ENCODE peak calls at places on chromosomes 2 and 18, in four cellular contexts. One of them, this sample, is unnamed.

GRCh38 chr2:199663157-199663556 is 187.8 kb downstream of the FTCDNL1 start:
- DNase-seq in H1: no peak
- DNase-seq in mesendoderm: peak
- DNase-seq in IMR-90: no peak
- DNase-seq in this sample: no peak

GRCh38 chr2:9373505-9373904 is 49.8 kb downstream of the ITGB1BP1 start:
- DNase-seq in mesendoderm: no peak
- DNase-seq in IMR-90: no peak
- DNase-seq in H1: no peak
- DNase-seq in this sample: no peak

GRCh38 chr18:48902856-48903601 is 47.7 kb downstream of the SMAD7 start:
- DNase-seq in mesendoderm: no peak
- DNase-seq in H1: no peak
- DNase-seq in IMR-90: peak
- DNase-seq in this sample: peak

GRCh38 chr2:100321881-100322820 is at the start of gene LONRF2:
- DNase-seq in IMR-90: no peak
- DNase-seq in H1: no peak
- DNase-seq in mesendoderm: peak
- DNase-seq in this sample: peak

GRCh38 chr2:120834206-120834605 is 98.5 kb downstream of the GLI2 start:
- DNase-seq in IMR-90: no peak
- DNase-seq in H1: no peak
- DNase-seq in mesendoderm: no peak
- DNase-seq in this sample: no peak

GRCh38 chr2:127503491-127503890 is 22.8 kb downstream of the IWS1 start:
- DNase-seq in H1: no peak
- DNase-seq in mesendoderm: no peak
- DNase-seq in IMR-90: no peak
- DNase-seq in this sample: no peak

GRCh38 chr2:49306925-49307324 is 152.6 kb upstream of the FSHR start:
- DNase-seq in IMR-90: no peak
- DNase-seq in mesendoderm: no peak
- DNase-seq in H1: no peak
- DNase-seq in this sample: no peak

GRCh38 chr2:14297340-14297739 is 335.2 kb upstream of the LRATD1 start:
- DNase-seq in IMR-90: no peak
- DNase-seq in mesendoderm: no peak
- DNase-seq in H1: no peak
- DNase-seq in this sample: no peak

GRCh38 chr2:10083692-10084566 is 3.7 kb upstream of the CYS1 start:
- DNase-seq in mesendoderm: no peak
- DNase-seq in H1: no peak
- DNase-seq in IMR-90: no peak
- DNase-seq in this sample: no peak

GRCh38 chr18:23442958-23443357 is 10.1 kb upstream of the RIOK3 start:
- DNase-seq in IMR-90: no peak
- DNase-seq in H1: no peak
- DNase-seq in mesendoderm: no peak
- DNase-seq in this sample: no peak

GRCh38 chr18:79335833-79336360 is 59.8 kb upstream of the NFATC1 start:
- DNase-seq in H1: no peak
- DNase-seq in IMR-90: no peak
- DNase-seq in mesendoderm: no peak
- DNase-seq in this sample: no peak

GRCh38 chr2:109513749-109514588 is 99.8 kb downstream of the SEPTIN10 start:
- DNase-seq in IMR-90: peak
- DNase-seq in mesendoderm: no peak
- DNase-seq in H1: no peak
- DNase-seq in this sample: no peak

GRCh38 chr2:121283670-121284245 is 1.2 kb downstream of the TFCP2L1 start:
- DNase-seq in mesendoderm: peak
- DNase-seq in H1: no peak
- DNase-seq in IMR-90: no peak
- DNase-seq in this sample: no peak

GRCh38 chr2:215313219-215313656 is 1.4 kb downstream of the ATIC start:
- DNase-seq in mesendoderm: no peak
- DNase-seq in IMR-90: no peak
- DNase-seq in H1: no peak
- DNase-seq in this sample: no peak

GRCh38 chr18:8669571-8669970 is 35.8 kb upstream of the MTCL1 start:
- DNase-seq in IMR-90: no peak
- DNase-seq in H1: no peak
- DNase-seq in mesendoderm: no peak
- DNase-seq in this sample: no peak

GRCh38 chr18:48872234-48873145 is 78.3 kb downstream of the SMAD7 start:
- DNase-seq in mesendoderm: no peak
- DNase-seq in H1: no peak
- DNase-seq in IMR-90: peak
- DNase-seq in this sample: no peak

GRCh38 chr2:100397117-100397860 is 20.2 kb downstream of the CHST10 start:
- DNase-seq in H1: no peak
- DNase-seq in mesendoderm: no peak
- DNase-seq in IMR-90: peak
- DNase-seq in this sample: no peak

GRCh38 chr2:7634370-7634769 is 717.2 kb downstream of the RNF144A start:
- DNase-seq in mesendoderm: no peak
- DNase-seq in IMR-90: no peak
- DNase-seq in H1: no peak
- DNase-seq in this sample: no peak

GRCh38 chr2:942775-943460 is 7.7 kb upstream of the SNTG2 start:
- DNase-seq in mesendoderm: no peak
- DNase-seq in H1: no peak
- DNase-seq in IMR-90: no peak
- DNase-seq in this sample: no peak

GRCh38 chr2:943821-944220 is 6.8 kb upstream of the SNTG2 start:
- DNase-seq in mesendoderm: no peak
- DNase-seq in IMR-90: no peak
- DNase-seq in H1: no peak
- DNase-seq in this sample: no peak

GRCh38 chr2:941811-942360 is 8.8 kb upstream of the SNTG2 start:
- DNase-seq in mesendoderm: no peak
- DNase-seq in IMR-90: no peak
- DNase-seq in H1: no peak
- DNase-seq in this sample: no peak

GRCh38 chr2:944693-945092 is 6.0 kb upstream of the SNTG2 start:
- DNase-seq in mesendoderm: no peak
- DNase-seq in IMR-90: no peak
- DNase-seq in H1: no peak
- DNase-seq in this sample: no peak

DNA sequence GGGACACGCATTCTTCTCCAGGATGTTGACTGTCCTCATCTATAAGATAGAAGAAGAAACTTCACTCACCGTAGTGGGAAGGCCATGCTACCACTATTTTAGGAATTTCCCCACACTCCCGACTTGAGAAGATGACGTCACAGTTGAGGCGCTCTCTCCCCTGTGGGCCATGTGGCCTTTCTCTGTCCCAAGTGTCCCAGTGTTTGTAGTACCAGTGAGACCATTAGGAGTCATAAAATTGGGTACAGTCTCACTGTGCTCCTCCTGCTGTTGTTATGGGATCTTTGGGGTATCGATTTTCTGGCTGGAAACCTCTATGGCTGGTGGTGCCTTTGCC is 7.2 kb upstream of the SNTG2 start:
- DNase-seq in H1: no peak
- DNase-seq in IMR-90: no peak
- DNase-seq in mesendoderm: no peak
- DNase-seq in this sample: no peak
- H4K5ac ChIP-seq in H1: no peak
- H4K5ac ChIP-seq in IMR-90: no peak
- H4K5ac ChIP-seq in mesendoderm: no peak
- H4K5ac ChIP-seq in this sample: no peak

GRCh38 chr2:70726186-70726585 is 41.8 kb downstream of the ADD2 start:
- DNase-seq in H1: no peak
- DNase-seq in mesendoderm: no peak
- DNase-seq in IMR-90: no peak
- DNase-seq in this sample: peak

GRCh38 chr2:70725505-70725904 is 42.5 kb downstream of the ADD2 start:
- DNase-seq in H1: no peak
- DNase-seq in mesendoderm: no peak
- DNase-seq in IMR-90: no peak
- DNase-seq in this sample: peak

GRCh38 chr2:70726947-70727725 is 40.9 kb downstream of the ADD2 start:
- DNase-seq in H1: no peak
- DNase-seq in IMR-90: peak
- DNase-seq in mesendoderm: no peak
- DNase-seq in this sample: peak

GRCh38 chr2:70730730-70731129 is 37.3 kb downstream of the ADD2 start:
- DNase-seq in mesendoderm: no peak
- DNase-seq in H1: no peak
- DNase-seq in IMR-90: no peak
- DNase-seq in this sample: no peak

GRCh38 chr2:70728128-70728527 is 39.9 kb downstream of the ADD2 start:
- DNase-seq in mesendoderm: peak
- DNase-seq in IMR-90: no peak
- DNase-seq in H1: peak
- DNase-seq in this sample: peak
- H4K5ac ChIP-seq in mesendoderm: no peak
- H4K5ac ChIP-seq in IMR-90: no peak
- H4K5ac ChIP-seq in H1: no peak
- H4K5ac ChIP-seq in this sample: no peak

GRCh38 chr2:233062447-233062842 is 2.3 kb downstream of the INPP5D start:
- DNase-seq in IMR-90: no peak
- DNase-seq in mesendoderm: no peak
- DNase-seq in H1: no peak
- DNase-seq in this sample: no peak
- H4K5ac ChIP-seq in IMR-90: no peak
- H4K5ac ChIP-seq in mesendoderm: no peak
- H4K5ac ChIP-seq in H1: no peak
- H4K5ac ChIP-seq in this sample: no peak

GRCh38 chr18:42925036-42925435 is 190.4 kb downstream of the RIT2 start:
- DNase-seq in mesendoderm: no peak
- DNase-seq in IMR-90: no peak
- DNase-seq in H1: no peak
- DNase-seq in this sample: no peak
- H4K5ac ChIP-seq in mesendoderm: no peak
- H4K5ac ChIP-seq in IMR-90: no peak
- H4K5ac ChIP-seq in H1: no peak
- H4K5ac ChIP-seq in this sample: no peak

GRCh38 chr2:20664071-20664390 is 2.9 kb upstream of the GDF7 start:
- DNase-seq in mesendoderm: no peak
- DNase-seq in H1: no peak
- DNase-seq in IMR-90: no peak
- DNase-seq in this sample: no peak

GRCh38 chr2:20665261-20666113 is 1.5 kb upstream of the GDF7 start:
- DNase-seq in mesendoderm: no peak
- DNase-seq in H1: no peak
- DNase-seq in IMR-90: no peak
- DNase-seq in this sample: no peak

GRCh38 chr2:20666114-20666363 is 905 bp upstream of the GDF7 start:
- DNase-seq in mesendoderm: peak
- DNase-seq in IMR-90: no peak
- DNase-seq in H1: no peak
- DNase-seq in this sample: no peak

GRCh38 chr2:20663196-20664070 is 3.5 kb upstream of the GDF7 start:
- DNase-seq in mesendoderm: no peak
- DNase-seq in H1: no peak
- DNase-seq in IMR-90: no peak
- DNase-seq in this sample: peak

DNA sequence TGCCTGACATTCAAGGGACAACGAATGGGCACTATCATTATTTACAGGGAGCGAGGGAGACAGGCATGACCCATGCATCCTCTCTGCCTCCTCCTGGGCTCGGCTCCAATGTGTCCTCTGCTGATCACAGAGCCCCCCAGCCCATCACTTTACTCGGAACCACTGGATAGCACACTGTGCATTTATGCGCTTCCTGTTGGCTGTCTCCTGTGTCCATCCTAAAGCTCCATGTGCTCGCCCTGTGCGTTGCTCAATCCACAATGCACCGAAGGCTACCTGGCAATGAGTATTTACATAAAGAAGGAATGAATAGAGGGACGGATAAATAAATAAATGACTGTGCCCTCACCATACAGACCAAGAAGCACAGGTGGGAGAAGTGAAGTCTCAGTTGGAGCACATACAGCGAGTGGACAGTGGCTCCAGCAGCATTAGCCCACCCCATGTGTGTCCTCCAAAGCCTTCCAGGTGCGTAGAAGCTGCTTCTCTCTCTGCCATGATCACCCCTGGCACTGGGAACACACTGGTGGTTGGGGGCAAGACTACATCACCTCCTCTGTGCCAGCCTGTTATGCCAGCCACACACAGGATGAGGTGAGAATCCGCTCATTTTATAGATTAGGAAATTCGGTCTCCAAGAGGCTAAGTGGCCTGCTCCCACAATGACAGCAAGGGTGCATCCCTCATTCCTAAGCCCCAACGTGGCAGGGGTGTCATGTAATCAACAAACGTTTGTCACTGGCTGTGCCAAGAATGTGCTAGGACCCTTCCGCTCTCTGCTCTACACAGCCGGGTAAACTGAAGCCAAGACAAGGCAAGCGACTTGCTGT is 2.3 kb upstream of the GDF7 start:
- DNase-seq in mesendoderm: no peak
- DNase-seq in H1: no peak
- DNase-seq in IMR-90: no peak
- DNase-seq in this sample: peak
- H4K5ac ChIP-seq in mesendoderm: no peak
- H4K5ac ChIP-seq in H1: no peak
- H4K5ac ChIP-seq in IMR-90: no peak
- H4K5ac ChIP-seq in this sample: no peak

This sample was measured in H9.